ENCODE peak calls at places on chromosomes 2 and 18, in four cellular contexts. One of them, this sample, is unnamed.

GRCh38 chr2:3116371-3116770 is 261.2 kb downstream of the EIPR1 start:
- DNase-seq in IMR-90: no peak
- DNase-seq in H1: no peak
- DNase-seq in H9: no peak
- DNase-seq in this sample: no peak

GRCh38 chr2:10326707-10327594 is 24.2 kb downstream of the HPCAL1 start:
- DNase-seq in H1: no peak
- DNase-seq in H9: no peak
- DNase-seq in IMR-90: no peak
- DNase-seq in this sample: no peak

GRCh38 chr2:201271917-201272316 is 11.6 kb downstream of the CASP8 start:
- DNase-seq in H1: no peak
- DNase-seq in IMR-90: no peak
- DNase-seq in H9: no peak
- DNase-seq in this sample: no peak

GRCh38 chr2:238512247-238512867 is 85.6 kb downstream of the ASB1 start:
- DNase-seq in H9: no peak
- DNase-seq in H1: no peak
- DNase-seq in IMR-90: no peak
- DNase-seq in this sample: no peak

GRCh38 chr18:79405019-79405780 is 9.5 kb downstream of the NFATC1 start:
- DNase-seq in H9: no peak
- DNase-seq in H1: no peak
- DNase-seq in IMR-90: no peak
- DNase-seq in this sample: no peak

GRCh38 chr2:36889782-36890181 is 76.6 kb downstream of the STRN start:
- DNase-seq in IMR-90: peak
- DNase-seq in H9: no peak
- DNase-seq in H1: no peak
- DNase-seq in this sample: no peak

GRCh38 chr2:221554769-221555510 is 17.2 kb downstream of the EPHA4 start:
- DNase-seq in IMR-90: peak
- DNase-seq in H1: no peak
- DNase-seq in H9: peak
- DNase-seq in this sample: peak

GRCh38 chr2:202069189-202070050 is 3.6 kb upstream of the KIAA2012 start:
- DNase-seq in H9: no peak
- DNase-seq in H1: no peak
- DNase-seq in IMR-90: no peak
- DNase-seq in this sample: no peak

GRCh38 chr2:189014426-189015138 is 40.4 kb downstream of the COL3A1 start:
- DNase-seq in H9: no peak
- DNase-seq in IMR-90: peak
- DNase-seq in H1: no peak
- DNase-seq in this sample: no peak

GRCh38 chr2:149017116-149017985 is 21.1 kb upstream of the LYPD6B start:
- DNase-seq in H9: peak
- DNase-seq in H1: peak
- DNase-seq in IMR-90: peak
- DNase-seq in this sample: peak

GRCh38 chr18:76364282-76365259 is 130.5 kb downstream of the ZNF516 start:
- DNase-seq in IMR-90: no peak
- DNase-seq in H1: no peak
- DNase-seq in H9: no peak
- DNase-seq in this sample: no peak

GRCh38 chr2:241010531-241011295 is 12.3 kb downstream of the SNED1 start:
- DNase-seq in H9: no peak
- DNase-seq in H1: no peak
- DNase-seq in IMR-90: no peak
- DNase-seq in this sample: no peak

GRCh38 chr2:174340400-174341300 is 5.9 kb downstream of the SP9 start:
- DNase-seq in H9: peak
- DNase-seq in H1: no peak
- DNase-seq in IMR-90: no peak
- DNase-seq in this sample: peak

GRCh38 chr18:79493211-79493800 is 97.6 kb downstream of the NFATC1 start:
- DNase-seq in IMR-90: no peak
- DNase-seq in H1: no peak
- DNase-seq in H9: no peak
- DNase-seq in this sample: no peak

GRCh38 chr2:41880561-41881243 is 167.1 kb upstream of the PKDCC start:
- DNase-seq in H9: no peak
- DNase-seq in IMR-90: no peak
- DNase-seq in H1: no peak
- DNase-seq in this sample: no peak

GRCh38 chr2:234840336-234840735 is 111.5 kb upstream of the SH3BP4 start:
- DNase-seq in H9: peak
- DNase-seq in H1: peak
- DNase-seq in IMR-90: peak
- DNase-seq in this sample: peak

GRCh38 chr2:157056200-157056676 is 201.3 kb upstream of the GALNT5 start:
- DNase-seq in IMR-90: peak
- DNase-seq in H1: no peak
- DNase-seq in H9: no peak
- DNase-seq in this sample: no peak

GRCh38 chr2:177272765-177273164 is 8.2 kb upstream of the NFE2L2 start:
- DNase-seq in IMR-90: no peak
- DNase-seq in H1: no peak
- DNase-seq in H9: no peak
- DNase-seq in this sample: no peak

GRCh38 chr2:64625352-64626145 is 28.2 kb downstream of the SERTAD2 start:
- DNase-seq in IMR-90: no peak
- DNase-seq in H9: peak
- DNase-seq in H1: no peak
- DNase-seq in this sample: peak

GRCh38 chr18:2997846-2998599 is 14.9 kb downstream of the LPIN2 start:
- DNase-seq in H9: no peak
- DNase-seq in IMR-90: no peak
- DNase-seq in H1: no peak
- DNase-seq in this sample: no peak

GRCh38 chr2:61469424-61470121 is 1.3 kb downstream of the USP34 start:
- DNase-seq in IMR-90: peak
- DNase-seq in H1: no peak
- DNase-seq in H9: no peak
- DNase-seq in this sample: no peak

GRCh38 chr2:62587616-62588015 is 81.6 kb upstream of the TMEM17 start:
- DNase-seq in H1: no peak
- DNase-seq in IMR-90: no peak
- DNase-seq in H9: no peak
- DNase-seq in this sample: no peak
- H3K4me2 ChIP-seq in H1: no peak
- H3K4me2 ChIP-seq in IMR-90: no peak
- H3K4me2 ChIP-seq in H9: no peak
- H3K4me2 ChIP-seq in this sample: no peak

DNA sequence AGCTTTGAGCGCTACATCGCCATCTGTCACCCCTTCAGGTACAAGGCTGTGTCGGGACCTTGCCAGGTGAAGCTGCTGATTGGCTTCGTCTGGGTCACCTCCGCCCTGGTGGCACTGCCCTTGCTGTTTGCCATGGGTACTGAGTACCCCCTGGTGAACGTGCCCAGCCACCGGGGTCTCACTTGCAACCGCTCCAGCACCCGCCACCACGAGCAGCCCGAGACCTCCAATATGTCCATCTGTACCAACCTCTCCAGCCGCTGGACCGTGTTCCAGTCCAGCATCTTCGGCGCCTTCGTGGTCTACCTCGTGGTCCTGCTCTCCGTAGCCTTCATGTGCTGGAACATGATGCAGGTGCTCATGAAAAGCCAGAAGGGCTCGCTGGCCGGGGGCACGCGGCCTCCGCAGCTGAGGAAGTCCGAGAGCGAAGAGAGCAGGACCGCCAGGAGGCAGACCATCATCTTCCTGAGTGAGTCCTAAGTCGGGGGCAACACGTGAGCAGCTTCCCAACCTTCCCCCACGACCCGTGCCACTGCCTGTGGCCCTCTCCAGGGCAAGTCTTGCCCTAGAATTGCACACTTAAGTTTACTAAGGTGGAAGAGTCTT is 928 bp downstream of the GPR39 start:
- DNase-seq in IMR-90: no peak
- DNase-seq in H9: no peak
- DNase-seq in H1: no peak
- DNase-seq in this sample: no peak
- H4K5ac ChIP-seq in IMR-90: no peak
- H4K5ac ChIP-seq in H9: no peak
- H4K5ac ChIP-seq in H1: no peak
- H4K5ac ChIP-seq in this sample: no peak

GRCh38 chr18:10525563-10526210 is at the start of gene NAPG:
- DNase-seq in H9: peak
- DNase-seq in IMR-90: peak
- DNase-seq in H1: peak
- DNase-seq in this sample: peak
- H2AK5ac ChIP-seq in H9: no peak
- H2AK5ac ChIP-seq in IMR-90: peak
- H2AK5ac ChIP-seq in H1: no peak
- H2AK5ac ChIP-seq in this sample: no peak

GRCh38 chr2:181472990-181473389 is 15.8 kb downstream of the ITGA4 start:
- DNase-seq in H9: no peak
- DNase-seq in IMR-90: no peak
- DNase-seq in H1: no peak
- DNase-seq in this sample: no peak

GRCh38 chr2:181471227-181471626 is 14.0 kb downstream of the ITGA4 start:
- DNase-seq in H1: no peak
- DNase-seq in IMR-90: peak
- DNase-seq in H9: no peak
- DNase-seq in this sample: no peak

GRCh38 chr2:181471783-181472182 is 14.6 kb downstream of the ITGA4 start:
- DNase-seq in IMR-90: no peak
- DNase-seq in H1: no peak
- DNase-seq in H9: no peak
- DNase-seq in this sample: no peak

GRCh38 chr2:181468857-181469256 is 11.7 kb downstream of the ITGA4 start:
- DNase-seq in IMR-90: no peak
- DNase-seq in H1: no peak
- DNase-seq in H9: no peak
- DNase-seq in this sample: no peak

DNA sequence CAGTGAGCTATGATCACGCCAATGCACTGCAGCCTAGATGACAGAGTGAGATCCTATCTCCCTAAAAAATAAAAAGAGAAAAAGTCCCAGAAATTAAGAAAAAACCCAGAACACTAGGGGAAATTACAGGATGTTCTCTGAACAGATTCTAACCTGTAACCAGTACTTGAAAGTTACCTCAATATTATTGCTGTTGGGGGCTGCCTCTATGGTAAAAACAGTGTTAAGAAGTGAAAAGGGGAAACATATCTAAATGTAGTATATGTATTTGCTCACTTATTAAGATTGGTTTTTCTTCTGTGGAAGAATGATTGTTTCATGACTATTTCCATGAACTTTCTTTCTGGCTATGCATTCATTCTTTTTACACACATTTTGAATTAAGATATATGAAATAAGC is 13.6 kb downstream of the ITGA4 start:
- DNase-seq in H9: no peak
- DNase-seq in IMR-90: no peak
- DNase-seq in H1: no peak
- DNase-seq in this sample: no peak
- H3K4me2 ChIP-seq in H9: no peak
- H3K4me2 ChIP-seq in IMR-90: no peak
- H3K4me2 ChIP-seq in H1: no peak
- H3K4me2 ChIP-seq in this sample: no peak

DNA sequence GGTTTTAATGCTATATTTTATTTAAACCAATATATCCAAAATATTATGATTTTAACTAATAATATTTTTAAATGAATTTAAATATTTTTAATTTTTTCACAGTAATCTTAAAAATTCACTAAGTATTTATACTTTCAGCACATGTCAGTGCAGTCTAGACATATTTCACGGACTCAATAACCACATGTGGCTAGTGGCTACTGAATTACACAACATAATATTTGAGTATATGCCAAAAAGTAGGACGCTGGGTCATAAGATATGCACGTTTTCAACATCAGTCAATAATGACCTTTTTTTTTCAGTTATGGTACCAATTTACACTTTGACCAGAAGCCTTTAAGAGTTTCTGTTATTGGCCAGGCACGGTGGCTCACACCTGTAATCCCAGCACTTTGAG is 117.7 kb downstream of the GFPT1 start:
- DNase-seq in IMR-90: no peak
- DNase-seq in H1: no peak
- DNase-seq in H9: no peak
- DNase-seq in this sample: no peak
- H4K5ac ChIP-seq in IMR-90: no peak
- H4K5ac ChIP-seq in H1: no peak
- H4K5ac ChIP-seq in H9: no peak
- H4K5ac ChIP-seq in this sample: no peak

This sample was measured in mesendoderm.